ENCODE peak calls at places on chromosomes 4 and X, in four cellular contexts. L is vagina, K is fibroblast of the aortic adventitia, D is globus pallidus. U is an unnamed sample.

GRCh38 chr4:15913631-15913970 is 24.9 kb downstream of the FGFBP1 start:
- DNase-seq in D (no peak), K (peak), L (no peak), U (no peak)

GRCh38 chrX:72477787-72478186 is 94.9 kb downstream of the HDAC8 start:
- DNase-seq in K (no peak), L (no peak), D (no peak), U (no peak)

GRCh38 chrX:68693481-68694410 is 46.3 kb downstream of the STARD8 start:
- DNase-seq in L (no peak), D (peak), K (peak), U (peak)

GRCh38 chr4:113708250-113708649 is 53.3 kb downstream of the CAMK2D start:
- DNase-seq in L (no peak), K (no peak), D (no peak), U (no peak)

GRCh38 chr4:54661686-54662085 is 3.9 kb downstream of the KIT start:
- DNase-seq in K (peak), D (no peak), L (no peak), U (no peak)

GRCh38 chr4:85762204-85762884 is 287.4 kb downstream of the ARHGAP24 start:
- DNase-seq in K (peak), L (no peak), D (no peak), U (no peak)

GRCh38 chr4:1113311-1114009 is at the start of gene RNF212:
- DNase-seq in K (no peak), L (peak), D (no peak), U (no peak)

GRCh38 chrX:133542476-133542875 is 127.2 kb upstream of the GPC4 start:
- DNase-seq in D (no peak), L (no peak), K (peak), U (no peak)

GRCh38 chrX:4851534-4851933 is 1138.1 kb upstream of the PRKX start:
- DNase-seq in L (no peak), D (no peak), K (no peak), U (no peak)

GRCh38 chr4:88854481-88854880 is 156.9 kb upstream of the NAP1L5 start:
- DNase-seq in D (no peak), K (no peak), L (no peak), U (no peak)

GRCh38 chr4:176193126-176193525 is 2.3 kb downstream of the SPATA4 start:
- DNase-seq in L (no peak), D (no peak), K (peak), U (no peak)

GRCh38 chr4:123869517-123870282 is 473.1 kb downstream of the SPRY1 start:
- DNase-seq in D (no peak), L (no peak), K (no peak), U (no peak)

GRCh38 chr4:15918484-15919129 is 19.9 kb downstream of the FGFBP1 start:
- DNase-seq in L (no peak), D (no peak), K (no peak), U (no peak)

GRCh38 chr4:147839200-147839599 is 107.3 kb downstream of the ARHGAP10 start:
- DNase-seq in L (no peak), K (no peak), D (no peak), U (no peak)

GRCh38 chr4:26726655-26727387 is 133.8 kb upstream of the STIM2 start:
- DNase-seq in L (no peak), D (no peak), K (no peak), U (no peak)

GRCh38 chr4:146095091-146095690 is 80.3 kb upstream of the LSM6 start:
- DNase-seq in K (peak), L (no peak), D (peak), U (no peak)